ENCODE peak calls at places on chromosomes 1 and 21, in six cellular contexts. One of them, this sample, is unnamed.

GRCh38 chr1:106325600-106325999 is 730.9 kb upstream of the PRMT6 start:
- DNase-seq in CD8-positive, alpha-beta T cell: no peak
- DNase-seq in GM12865: no peak
- DNase-seq in right atrium auricular region: no peak
- DNase-seq in heart left ventricle: no peak
- DNase-seq in MM.1S: no peak
- DNase-seq in this sample: no peak

GRCh38 chr1:108803548-108803947 is 53.3 kb downstream of the AKNAD1 start:
- DNase-seq in right atrium auricular region: no peak
- DNase-seq in GM12865: no peak
- DNase-seq in CD8-positive, alpha-beta T cell: no peak
- DNase-seq in MM.1S: no peak
- DNase-seq in heart left ventricle: no peak
- DNase-seq in this sample: no peak

GRCh38 chr1:117045644-117046043 is 14.5 kb upstream of the TTF2 start:
- DNase-seq in CD8-positive, alpha-beta T cell: no peak
- DNase-seq in right atrium auricular region: no peak
- DNase-seq in MM.1S: no peak
- DNase-seq in GM12865: no peak
- DNase-seq in heart left ventricle: no peak
- DNase-seq in this sample: no peak

GRCh38 chr1:168485048-168485447 is 58.7 kb downstream of the XCL2 start:
- DNase-seq in heart left ventricle: no peak
- DNase-seq in MM.1S: no peak
- DNase-seq in CD8-positive, alpha-beta T cell: peak
- DNase-seq in right atrium auricular region: no peak
- DNase-seq in GM12865: no peak
- DNase-seq in this sample: no peak

GRCh38 chr1:24935615-24936484 is 5.8 kb upstream of the RUNX3 start:
- DNase-seq in CD8-positive, alpha-beta T cell: no peak
- DNase-seq in GM12865: peak
- DNase-seq in MM.1S: no peak
- DNase-seq in heart left ventricle: no peak
- DNase-seq in right atrium auricular region: no peak
- DNase-seq in this sample: no peak

GRCh38 chr1:52550447-52550846 is 2.4 kb downstream of the TUT4 start:
- DNase-seq in MM.1S: no peak
- DNase-seq in right atrium auricular region: no peak
- DNase-seq in CD8-positive, alpha-beta T cell: no peak
- DNase-seq in heart left ventricle: no peak
- DNase-seq in GM12865: no peak
- DNase-seq in this sample: no peak

GRCh38 chr1:47384083-47384482 is 32.0 kb upstream of the FOXE3 start:
- DNase-seq in GM12865: no peak
- DNase-seq in right atrium auricular region: no peak
- DNase-seq in MM.1S: no peak
- DNase-seq in CD8-positive, alpha-beta T cell: no peak
- DNase-seq in heart left ventricle: no peak
- DNase-seq in this sample: no peak

GRCh38 chr1:185393821-185394220 is 76.8 kb upstream of the IVNS1ABP start:
- DNase-seq in heart left ventricle: no peak
- DNase-seq in GM12865: no peak
- DNase-seq in CD8-positive, alpha-beta T cell: no peak
- DNase-seq in MM.1S: no peak
- DNase-seq in right atrium auricular region: no peak
- DNase-seq in this sample: no peak

GRCh38 chr1:230069813-230070212 is 2.8 kb downstream of the GALNT2 start:
- DNase-seq in GM12865: no peak
- DNase-seq in heart left ventricle: no peak
- DNase-seq in CD8-positive, alpha-beta T cell: no peak
- DNase-seq in right atrium auricular region: peak
- DNase-seq in MM.1S: no peak
- DNase-seq in this sample: no peak

GRCh38 chr21:14901482-14901958 is 163.3 kb downstream of the NRIP1 start:
- DNase-seq in CD8-positive, alpha-beta T cell: no peak
- DNase-seq in heart left ventricle: no peak
- DNase-seq in GM12865: peak
- DNase-seq in MM.1S: no peak
- DNase-seq in right atrium auricular region: no peak
- DNase-seq in this sample: no peak

GRCh38 chr21:43815107-43815742 is 25.8 kb downstream of the RRP1 start:
- DNase-seq in GM12865: no peak
- DNase-seq in right atrium auricular region: no peak
- DNase-seq in CD8-positive, alpha-beta T cell: no peak
- DNase-seq in heart left ventricle: no peak
- DNase-seq in MM.1S: no peak
- DNase-seq in this sample: no peak

GRCh38 chr1:175013445-175013844 is 9.8 kb downstream of the MRPS14 start:
- DNase-seq in right atrium auricular region: no peak
- DNase-seq in heart left ventricle: no peak
- DNase-seq in MM.1S: no peak
- DNase-seq in CD8-positive, alpha-beta T cell: no peak
- DNase-seq in GM12865: no peak
- DNase-seq in this sample: no peak

GRCh38 chr21:40054403-40054802 is 187.2 kb downstream of the PCP4 start:
- DNase-seq in heart left ventricle: peak
- DNase-seq in CD8-positive, alpha-beta T cell: no peak
- DNase-seq in GM12865: no peak
- DNase-seq in MM.1S: peak
- DNase-seq in right atrium auricular region: peak
- DNase-seq in this sample: peak

GRCh38 chr1:75808921-75809320 is 12.2 kb downstream of the MSH4 start:
- DNase-seq in heart left ventricle: no peak
- DNase-seq in right atrium auricular region: no peak
- DNase-seq in MM.1S: no peak
- DNase-seq in GM12865: no peak
- DNase-seq in CD8-positive, alpha-beta T cell: no peak
- DNase-seq in this sample: no peak

GRCh38 chr1:31587720-31588423 is 11.6 kb downstream of the TINAGL1 start:
- DNase-seq in MM.1S: peak
- DNase-seq in heart left ventricle: peak
- DNase-seq in GM12865: peak
- DNase-seq in right atrium auricular region: peak
- DNase-seq in CD8-positive, alpha-beta T cell: peak
- DNase-seq in this sample: no peak

GRCh38 chr1:210696709-210697108 is 368.0 kb downstream of the HHAT start:
- DNase-seq in right atrium auricular region: no peak
- DNase-seq in CD8-positive, alpha-beta T cell: no peak
- DNase-seq in GM12865: peak
- DNase-seq in MM.1S: peak
- DNase-seq in heart left ventricle: no peak
- DNase-seq in this sample: peak

GRCh38 chr1:104780470-104781078 is 1030.9 kb downstream of the AMY1C start:
- DNase-seq in GM12865: peak
- DNase-seq in right atrium auricular region: no peak
- DNase-seq in heart left ventricle: no peak
- DNase-seq in CD8-positive, alpha-beta T cell: no peak
- DNase-seq in MM.1S: peak
- DNase-seq in this sample: peak

GRCh38 chr1:67764674-67765073 is 68.6 kb downstream of the GNG12 start:
- DNase-seq in MM.1S: no peak
- DNase-seq in heart left ventricle: no peak
- DNase-seq in GM12865: no peak
- DNase-seq in CD8-positive, alpha-beta T cell: no peak
- DNase-seq in right atrium auricular region: no peak
- DNase-seq in this sample: no peak

GRCh38 chr21:29939859-29940245 is at the start of gene GRIK1:
- DNase-seq in right atrium auricular region: no peak
- DNase-seq in heart left ventricle: no peak
- DNase-seq in CD8-positive, alpha-beta T cell: no peak
- DNase-seq in GM12865: no peak
- DNase-seq in MM.1S: no peak
- DNase-seq in this sample: no peak

GRCh38 chr21:27146268-27146667 is 179.4 kb upstream of the ADAMTS5 start:
- DNase-seq in right atrium auricular region: no peak
- DNase-seq in MM.1S: no peak
- DNase-seq in CD8-positive, alpha-beta T cell: no peak
- DNase-seq in GM12865: no peak
- DNase-seq in heart left ventricle: no peak
- DNase-seq in this sample: no peak

GRCh38 chr1:24724345-24725208 is 20.7 kb upstream of the CLIC4 start:
- DNase-seq in heart left ventricle: no peak
- DNase-seq in CD8-positive, alpha-beta T cell: no peak
- DNase-seq in MM.1S: no peak
- DNase-seq in GM12865: no peak
- DNase-seq in right atrium auricular region: no peak
- DNase-seq in this sample: no peak

GRCh38 chr1:228166170-228166936 is 749 bp downstream of the IBA57 start:
- DNase-seq in right atrium auricular region: peak
- DNase-seq in heart left ventricle: peak
- DNase-seq in GM12865: peak
- DNase-seq in CD8-positive, alpha-beta T cell: peak
- DNase-seq in MM.1S: peak
- DNase-seq in this sample: no peak

GRCh38 chr1:61680500-61680899 is 44.4 kb downstream of the TM2D1 start:
- DNase-seq in heart left ventricle: no peak
- DNase-seq in MM.1S: no peak
- DNase-seq in CD8-positive, alpha-beta T cell: no peak
- DNase-seq in GM12865: no peak
- DNase-seq in right atrium auricular region: no peak
- DNase-seq in this sample: no peak

GRCh38 chr1:1440941-1441888 is 5.7 kb downstream of the VWA1 start:
- DNase-seq in CD8-positive, alpha-beta T cell: peak
- DNase-seq in MM.1S: peak
- DNase-seq in heart left ventricle: no peak
- DNase-seq in GM12865: peak
- DNase-seq in right atrium auricular region: no peak
- DNase-seq in this sample: no peak

GRCh38 chr1:21254335-21254951 is 35.8 kb downstream of the ECE1 start:
- DNase-seq in MM.1S: no peak
- DNase-seq in GM12865: no peak
- DNase-seq in CD8-positive, alpha-beta T cell: no peak
- DNase-seq in heart left ventricle: peak
- DNase-seq in right atrium auricular region: no peak
- DNase-seq in this sample: no peak

GRCh38 chr1:36560177-36560576 is 77.5 kb upstream of the CSF3R start:
- DNase-seq in MM.1S: no peak
- DNase-seq in GM12865: no peak
- DNase-seq in heart left ventricle: no peak
- DNase-seq in CD8-positive, alpha-beta T cell: no peak
- DNase-seq in right atrium auricular region: no peak
- DNase-seq in this sample: no peak

GRCh38 chr1:22662318-22662717 is 9.3 kb downstream of the C1QB start:
- DNase-seq in MM.1S: no peak
- DNase-seq in heart left ventricle: no peak
- DNase-seq in CD8-positive, alpha-beta T cell: no peak
- DNase-seq in GM12865: peak
- DNase-seq in right atrium auricular region: no peak
- DNase-seq in this sample: peak

GRCh38 chr1:24415910-24416665 is 486 bp downstream of the NIPAL3 start:
- DNase-seq in heart left ventricle: no peak
- DNase-seq in GM12865: peak
- DNase-seq in MM.1S: peak
- DNase-seq in CD8-positive, alpha-beta T cell: no peak
- DNase-seq in right atrium auricular region: no peak
- DNase-seq in this sample: no peak

DNA sequence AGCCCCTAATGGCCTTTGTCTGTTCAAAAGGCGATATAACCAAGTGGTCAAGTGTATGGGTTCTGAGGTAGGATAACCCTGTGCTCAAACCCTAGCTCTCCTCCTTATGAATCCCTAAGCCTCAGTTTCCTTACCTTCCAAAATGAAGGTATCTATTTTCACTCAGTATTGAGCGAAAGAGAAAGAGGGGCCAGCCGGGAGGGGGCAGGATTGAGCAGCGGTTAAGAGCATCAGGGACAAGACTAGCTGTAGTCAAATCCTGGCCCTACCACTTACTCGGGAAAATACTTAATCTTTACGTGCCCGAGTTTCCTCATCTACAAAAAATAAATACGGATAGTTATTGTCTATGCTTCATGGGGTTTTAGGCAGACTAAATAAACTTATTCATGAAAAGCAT is 25.7 kb downstream of the LY9 start:
- DNase-seq in heart left ventricle: no peak
- DNase-seq in right atrium auricular region: no peak
- DNase-seq in MM.1S: no peak
- DNase-seq in GM12865: no peak
- DNase-seq in CD8-positive, alpha-beta T cell: no peak
- DNase-seq in this sample: no peak
- H3K4me3 ChIP-seq in heart left ventricle: no peak
- H3K4me3 ChIP-seq in right atrium auricular region: no peak
- H3K4me3 ChIP-seq in MM.1S: no peak
- H3K4me3 ChIP-seq in GM12865: no peak
- H3K4me3 ChIP-seq in CD8-positive, alpha-beta T cell: no peak
- H3K4me3 ChIP-seq in this sample: no peak

GRCh38 chr21:38810034-38810825 is 4.5 kb downstream of the ETS2 start:
- DNase-seq in CD8-positive, alpha-beta T cell: no peak
- DNase-seq in right atrium auricular region: no peak
- DNase-seq in GM12865: no peak
- DNase-seq in heart left ventricle: no peak
- DNase-seq in MM.1S: no peak
- DNase-seq in this sample: no peak
- H3K4me3 ChIP-seq in CD8-positive, alpha-beta T cell: no peak
- H3K4me3 ChIP-seq in right atrium auricular region: no peak
- H3K4me3 ChIP-seq in GM12865: no peak
- H3K4me3 ChIP-seq in heart left ventricle: peak
- H3K4me3 ChIP-seq in MM.1S: no peak
- H3K4me3 ChIP-seq in this sample: no peak

DNA sequence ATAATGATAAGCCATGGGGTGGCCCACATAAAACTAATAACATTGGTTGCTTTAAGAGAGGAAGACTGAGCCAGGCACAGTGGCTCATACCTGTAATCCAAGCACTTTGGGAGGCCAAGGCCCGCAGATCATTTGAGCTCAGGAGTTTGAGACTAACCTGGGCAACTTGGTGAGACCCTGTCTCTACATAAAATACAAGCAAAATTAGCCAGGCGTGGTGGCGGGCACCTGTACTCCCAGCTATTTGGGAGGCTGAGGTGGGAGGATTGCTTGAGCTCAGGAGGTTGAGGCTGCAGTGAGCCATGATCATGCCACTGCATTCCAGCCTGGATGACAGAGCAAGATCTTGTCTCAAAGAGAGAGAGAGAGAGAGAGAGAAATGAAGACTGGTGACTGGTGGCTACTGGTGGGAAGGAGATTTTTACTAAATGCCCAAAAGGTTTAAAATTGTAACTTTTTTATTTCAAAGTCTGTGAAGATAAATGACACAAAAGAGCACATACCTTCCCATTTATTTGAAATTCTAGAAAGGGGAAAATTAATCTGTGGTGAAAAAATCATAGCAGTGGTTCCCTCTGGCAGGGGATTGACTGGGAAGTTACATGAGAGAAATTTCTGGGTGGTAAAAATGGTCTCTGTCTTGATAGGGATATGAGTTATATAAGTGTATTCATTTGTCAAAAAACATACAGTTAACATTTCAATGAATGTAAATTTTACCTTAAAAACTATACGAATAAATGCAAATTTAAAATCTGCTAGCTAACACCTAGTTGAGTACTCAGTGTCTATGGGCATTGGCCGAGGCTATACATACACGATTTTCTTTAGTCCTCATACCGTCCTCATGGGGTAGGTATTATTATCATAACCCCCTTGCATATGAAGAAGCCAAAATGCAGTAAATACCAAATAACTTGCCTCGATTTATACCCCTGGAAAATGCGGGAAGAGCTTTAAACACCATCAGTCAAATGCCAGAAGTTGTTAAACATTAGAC is 2.2 kb upstream of the NBPF1 start:
- DNase-seq in GM12865: no peak
- DNase-seq in right atrium auricular region: peak
- DNase-seq in CD8-positive, alpha-beta T cell: peak
- DNase-seq in heart left ventricle: no peak
- DNase-seq in MM.1S: no peak
- DNase-seq in this sample: no peak
- H3K4me3 ChIP-seq in GM12865: no peak
- H3K4me3 ChIP-seq in right atrium auricular region: no peak
- H3K4me3 ChIP-seq in CD8-positive, alpha-beta T cell: no peak
- H3K4me3 ChIP-seq in heart left ventricle: no peak
- H3K4me3 ChIP-seq in MM.1S: no peak
- H3K4me3 ChIP-seq in this sample: no peak

GRCh38 chr1:111723091-111723806 is 15.9 kb downstream of the INKA2 start:
- DNase-seq in CD8-positive, alpha-beta T cell: no peak
- DNase-seq in right atrium auricular region: peak
- DNase-seq in heart left ventricle: no peak
- DNase-seq in GM12865: no peak
- DNase-seq in MM.1S: peak
- DNase-seq in this sample: no peak
- H3K4me3 ChIP-seq in CD8-positive, alpha-beta T cell: no peak
- H3K4me3 ChIP-seq in right atrium auricular region: no peak
- H3K4me3 ChIP-seq in heart left ventricle: no peak
- H3K4me3 ChIP-seq in GM12865: no peak
- H3K4me3 ChIP-seq in MM.1S: no peak
- H3K4me3 ChIP-seq in this sample: no peak